ENCODE peak calls at places on chromosomes 2 and 18, in ten cellular contexts. P is OCI-LY7, S is upper lobe of left lung, O is breast epithelium, Y is gastrocnemius medialis, B is cardiac muscle cell, G is pancreas, W is HCT116, D is brain microvascular endothelial cell, Z is astrocyte. Q is an unnamed sample.

GRCh38 chr2:172106128-172106961 is 3.6 kb upstream of the DLX2 start:
- DNase-seq in P (no peak), S (peak), O (no peak), Y (no peak), B (no peak), G (no peak), W (no peak), D (no peak), Z (no peak), Q (no peak)

GRCh38 chr2:8364668-8365067 is 317.2 kb upstream of the ID2 start:
- DNase-seq in P (no peak), S (no peak), O (no peak), Y (no peak), B (no peak), G (no peak), W (no peak), D (no peak), Z (no peak), Q (no peak)

GRCh38 chr2:55099878-55100820 is 49.9 kb upstream of the RTN4 start:
- DNase-seq in P (peak), S (no peak), O (no peak), Y (no peak), B (no peak), G (no peak), W (no peak), D (peak), Z (peak), Q (no peak)

GRCh38 chr2:145957929-145958328 is 1438.0 kb upstream of the ZEB2 start:
- DNase-seq in P (no peak), S (no peak), O (no peak), Y (no peak), B (no peak), G (no peak), W (no peak), D (no peak), Z (no peak), Q (no peak)

GRCh38 chr2:207255565-207255964 is 89.8 kb upstream of the KLF7 start:
- DNase-seq in P (no peak), S (peak), O (no peak), Y (no peak), B (no peak), G (no peak), W (no peak), D (no peak), Z (no peak), Q (peak)

GRCh38 chr2:99701503-99701902 is 211.7 kb upstream of the REV1 start:
- DNase-seq in P (no peak), S (no peak), O (no peak), Y (no peak), B (no peak), G (no peak), W (no peak), D (no peak), Z (no peak), Q (no peak)

GRCh38 chr2:9256147-9256546 is 49.5 kb downstream of the ASAP2 start:
- DNase-seq in P (no peak), S (no peak), O (no peak), Y (no peak), B (no peak), G (no peak), W (no peak), D (no peak), Z (no peak), Q (no peak)

GRCh38 chr2:71530246-71530986 is 77.1 kb downstream of the DYSF start:
- DNase-seq in P (peak), S (no peak), O (peak), Y (no peak), B (peak), G (no peak), W (peak), D (peak), Z (peak), Q (peak)

GRCh38 chr2:24269270-24269669 is 91.1 kb downstream of the ITSN2 start:
- DNase-seq in P (no peak), S (no peak), O (no peak), Y (no peak), B (no peak), G (no peak), W (no peak), D (peak), Z (no peak), Q (no peak)

GRCh38 chr18:13366541-13366940 is 148.0 kb downstream of the LDLRAD4 start:
- DNase-seq in P (no peak), S (no peak), O (no peak), Y (no peak), B (no peak), G (no peak), W (no peak), D (no peak), Z (no peak), Q (no peak)

GRCh38 chr2:198715304-198715703 is 742.4 kb downstream of the SATB2 start:
- DNase-seq in P (no peak), S (no peak), O (no peak), Y (no peak), B (no peak), G (no peak), W (no peak), D (no peak), Z (no peak), Q (no peak)

GRCh38 chr2:49973917-49974368 is 819.6 kb upstream of the FSHR start:
- DNase-seq in P (no peak), S (no peak), O (peak), Y (no peak), B (peak), G (peak), W (no peak), D (no peak), Z (peak), Q (peak)

GRCh38 chr2:39772086-39772811 is 6.8 kb downstream of the THUMPD2 start:
- DNase-seq in P (no peak), S (no peak), O (no peak), Y (no peak), B (no peak), G (no peak), W (no peak), D (peak), Z (peak), Q (no peak)

GRCh38 chr2:198639580-198639979 is 818.2 kb downstream of the SATB2 start:
- DNase-seq in P (no peak), S (no peak), O (no peak), Y (no peak), B (no peak), G (no peak), W (no peak), D (no peak), Z (no peak), Q (no peak)

GRCh38 chr18:23133860-23134779 is 1.2 kb upstream of the CABLES1 start:
- DNase-seq in P (peak), S (no peak), O (peak), Y (no peak), B (peak), G (peak), W (peak), D (no peak), Z (no peak), Q (no peak)

GRCh38 chr2:128422571-128422970 is 103.9 kb upstream of the HS6ST1 start:
- DNase-seq in P (no peak), S (no peak), O (no peak), Y (no peak), B (no peak), G (no peak), W (no peak), D (peak), Z (peak), Q (peak)

GRCh38 chr2:216119144-216119543 is 10.0 kb downstream of the XRCC5 start:
- DNase-seq in P (no peak), S (no peak), O (no peak), Y (no peak), B (no peak), G (no peak), W (no peak), D (no peak), Z (no peak), Q (no peak)

GRCh38 chr2:168530980-168531379 is 74.9 kb downstream of the CERS6 start:
- DNase-seq in P (no peak), S (no peak), O (no peak), Y (no peak), B (no peak), G (no peak), W (no peak), D (no peak), Z (no peak), Q (no peak)

GRCh38 chr18:59699061-59699460 is 1.8 kb upstream of the CCBE1 start:
- DNase-seq in P (no peak), S (no peak), O (no peak), Y (no peak), B (no peak), G (no peak), W (no peak), D (no peak), Z (no peak), Q (no peak)

GRCh38 chr2:137302957-137303356 is 537.6 kb downstream of the THSD7B start:
- DNase-seq in P (no peak), S (no peak), O (no peak), Y (no peak), B (no peak), G (no peak), W (no peak), D (no peak), Z (no peak), Q (no peak)

GRCh38 chr2:239256297-239256696 is 144.5 kb downstream of the HDAC4 start:
- DNase-seq in P (no peak), S (no peak), O (no peak), Y (no peak), B (no peak), G (no peak), W (no peak), D (no peak), Z (no peak), Q (peak)

GRCh38 chr18:51361130-51361860 is 163.8 kb upstream of the MEX3C start:
- DNase-seq in P (peak), S (no peak), O (no peak), Y (no peak), B (peak), G (no peak), W (no peak), D (peak), Z (no peak), Q (no peak)

GRCh38 chr2:118056165-118056534 is 32.1 kb upstream of the INSIG2 start:
- DNase-seq in P (peak), S (no peak), O (no peak), Y (no peak), B (no peak), G (no peak), W (no peak), D (no peak), Z (no peak), Q (no peak)

GRCh38 chr2:75543446-75543845 is 17.3 kb downstream of the EVA1A start:
- DNase-seq in P (no peak), S (no peak), O (no peak), Y (no peak), B (no peak), G (no peak), W (no peak), D (no peak), Z (no peak), Q (no peak)

GRCh38 chr2:172307800-172308199 is 119.6 kb upstream of the ITGA6 start:
- DNase-seq in P (no peak), S (no peak), O (no peak), Y (no peak), B (peak), G (no peak), W (no peak), D (no peak), Z (peak), Q (no peak)

GRCh38 chr2:190980630-190981214 is 33.2 kb downstream of the STAT1 start:
- DNase-seq in P (no peak), S (no peak), O (no peak), Y (no peak), B (no peak), G (no peak), W (no peak), D (no peak), Z (no peak), Q (no peak)

GRCh38 chr2:186641807-186642321 is 52.0 kb upstream of the FAM171B start:
- DNase-seq in P (peak), S (no peak), O (no peak), Y (no peak), B (peak), G (no peak), W (peak), D (peak), Z (peak), Q (no peak)

GRCh38 chr18:65522907-65523306 is 227.9 kb upstream of the CDH7 start:
- DNase-seq in P (no peak), S (peak), O (no peak), Y (no peak), B (no peak), G (no peak), W (no peak), D (no peak), Z (no peak), Q (no peak)

GRCh38 chr2:112692496-112692911 is 28.3 kb upstream of the NT5DC4 start:
- DNase-seq in P (peak), S (no peak), O (no peak), Y (no peak), B (no peak), G (no peak), W (peak), D (peak), Z (peak), Q (peak)

GRCh38 chr2:207805566-207806226 is 36.0 kb upstream of the FZD5 start:
- DNase-seq in P (no peak), S (no peak), O (no peak), Y (no peak), B (no peak), G (no peak), W (no peak), D (no peak), Z (no peak), Q (no peak)

GRCh38 chr2:158131483-158131912 is 29.8 kb downstream of the UPP2 start:
- DNase-seq in P (no peak), S (no peak), O (no peak), Y (no peak), B (no peak), G (no peak), W (no peak), D (no peak), Z (no peak), Q (no peak)

DNA sequence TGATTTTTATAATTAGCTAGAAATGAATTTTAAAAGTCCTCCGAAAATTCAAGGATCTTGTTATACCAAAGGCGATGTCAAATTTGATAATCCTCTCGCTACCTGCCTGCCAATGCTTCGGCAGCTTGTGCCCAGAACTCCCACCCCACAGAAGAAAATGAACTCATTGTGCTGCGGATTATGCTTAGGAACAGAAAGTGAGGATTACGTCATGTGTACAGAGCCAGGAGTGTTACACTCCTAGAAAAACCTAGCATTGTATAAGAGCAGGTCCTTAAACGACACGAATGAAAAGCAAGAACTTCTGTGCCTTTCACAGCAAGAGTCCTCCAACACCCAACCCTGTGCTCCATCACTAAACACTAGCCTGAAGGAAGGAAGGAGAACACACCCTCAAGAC is 168.3 kb downstream of the RNF152 start:
- DNase-seq in P (no peak), S (no peak), O (no peak), Y (no peak), B (no peak), G (no peak), W (no peak), D (no peak), Z (no peak), Q (no peak)
- TF ChIP-seq CTCF in P (no peak), S (no peak), O (no peak), Y (no peak), B (no peak), G (no peak), W (no peak), D (no peak), Z (no peak), Q (no peak)

DNA sequence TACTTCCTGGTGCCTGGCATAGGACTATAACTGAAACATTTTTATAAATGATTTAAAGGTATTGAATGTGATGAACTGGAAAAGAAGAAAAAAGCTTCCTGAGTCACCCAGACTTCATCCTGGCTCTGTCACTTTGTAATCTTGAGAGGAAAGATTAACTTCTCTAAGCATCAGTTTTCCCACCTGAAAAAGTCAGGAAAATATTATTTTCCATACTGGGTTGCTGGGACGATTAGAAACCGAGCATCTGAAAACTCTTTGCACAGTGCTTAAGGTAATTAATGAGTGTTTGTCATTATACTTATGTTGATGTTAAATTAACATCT is 71.8 kb downstream of the FMNL2 start:
- DNase-seq in P (no peak), S (no peak), O (no peak), Y (no peak), B (no peak), G (no peak), W (no peak), D (no peak), Z (no peak), Q (no peak)
- H3K27ac ChIP-seq in P (no peak), S (peak), O (peak), Y (peak), B (no peak), G (no peak), W (no peak), D (no peak), Z (no peak), Q (peak)

GRCh38 chr2:140586379-140586778 is 1544.4 kb downstream of the LRP1B start:
- DNase-seq in P (peak), S (no peak), O (no peak), Y (no peak), B (peak), G (no peak), W (peak), D (peak), Z (no peak), Q (no peak)
- TF ChIP-seq CTCF in P (peak), S (peak), O (no peak), Y (no peak), B (peak), G (no peak), W (peak), D (peak), Z (peak), Q (no peak)

GRCh38 chr18:54263904-54264336 is 5.4 kb upstream of the POLI start:
- DNase-seq in P (peak), S (no peak), O (no peak), Y (no peak), B (no peak), G (no peak), W (no peak), D (no peak), Z (no peak), Q (no peak)
- H3K27ac ChIP-seq in P (peak), S (no peak), O (no peak), Y (no peak), B (no peak), G (no peak), W (no peak), D (no peak), Z (no peak), Q (no peak)

DNA sequence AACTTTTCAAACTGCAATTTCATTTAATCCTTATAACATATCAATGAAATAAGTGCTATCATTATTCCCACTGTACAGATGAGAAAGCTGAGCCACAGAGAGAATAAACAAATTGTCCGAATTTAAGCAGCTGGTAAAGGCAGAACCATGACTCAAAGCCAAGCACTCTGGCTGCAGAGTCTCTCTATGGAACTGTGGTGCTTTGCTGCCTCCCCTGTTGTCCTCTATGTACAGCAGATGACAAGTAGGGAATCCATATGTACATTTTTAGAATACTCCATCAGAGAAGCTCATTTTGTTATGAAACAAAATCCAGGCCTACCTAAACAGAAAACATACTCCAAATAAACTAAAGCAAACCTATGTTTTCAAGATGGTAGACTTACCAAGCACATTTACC is 45.1 kb downstream of the FARSB start:
- DNase-seq in P (no peak), S (no peak), O (no peak), Y (no peak), B (peak), G (no peak), W (no peak), D (no peak), Z (no peak), Q (no peak)
- TF ChIP-seq CTCF in P (no peak), S (no peak), O (no peak), Y (no peak), B (peak), G (no peak), W (no peak), D (peak), Z (no peak), Q (no peak)

GRCh38 chr18:10559566-10560456 is 34.0 kb downstream of the NAPG start:
- DNase-seq in P (peak), S (no peak), O (no peak), Y (no peak), B (no peak), G (no peak), W (no peak), D (no peak), Z (no peak), Q (no peak)
- H3K27ac ChIP-seq in P (no peak), S (no peak), O (no peak), Y (no peak), B (no peak), G (no peak), W (no peak), D (no peak), Z (no peak), Q (no peak)

GRCh38 chr2:104318001-104318555 is 535.8 kb upstream of the POU3F3 start:
- DNase-seq in P (no peak), S (no peak), O (no peak), Y (no peak), B (no peak), G (no peak), W (no peak), D (no peak), Z (peak), Q (no peak)

DNA sequence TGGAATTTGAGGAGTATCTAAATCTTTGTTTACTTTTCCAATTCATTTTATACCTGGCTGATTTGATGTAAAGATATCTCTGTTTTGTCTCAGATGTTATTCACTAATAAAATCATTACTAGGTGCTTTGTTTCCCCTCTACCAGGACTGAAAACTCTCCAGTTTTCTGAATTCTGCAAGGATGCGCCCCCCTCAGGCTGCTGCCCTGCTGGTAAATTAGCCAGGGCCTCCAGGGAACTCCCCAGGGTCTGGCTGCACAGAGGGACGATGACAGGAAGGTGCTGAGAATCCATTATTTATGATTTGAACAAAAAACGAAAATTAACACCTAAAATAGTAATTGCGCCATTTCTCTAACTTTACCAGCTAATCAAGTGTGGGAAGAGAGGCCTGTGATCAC is 541.2 kb upstream of the POU3F3 start:
- DNase-seq in P (peak), S (no peak), O (no peak), Y (no peak), B (no peak), G (no peak), W (no peak), D (no peak), Z (no peak), Q (no peak)
- TF ChIP-seq CTCF in P (peak), S (no peak), O (no peak), Y (no peak), B (no peak), G (no peak), W (no peak), D (no peak), Z (no peak), Q (no peak)

GRCh38 chr18:62339106-62339988 is 14.2 kb downstream of the TNFRSF11A start:
- DNase-seq in P (no peak), S (no peak), O (no peak), Y (no peak), B (no peak), G (no peak), W (peak), D (peak), Z (peak), Q (no peak)
- H3K27ac ChIP-seq in P (no peak), S (no peak), O (no peak), Y (no peak), B (no peak), G (no peak), W (peak), D (no peak), Z (no peak), Q (no peak)

GRCh38 chr2:51649366-51649765 is 617.4 kb upstream of the NRXN1 start:
- DNase-seq in P (no peak), S (no peak), O (no peak), Y (no peak), B (no peak), G (no peak), W (no peak), D (no peak), Z (no peak), Q (no peak)
- TF ChIP-seq CTCF in P (no peak), S (no peak), O (no peak), Y (no peak), B (no peak), G (no peak), W (no peak), D (no peak), Z (peak), Q (no peak)